ENCODE peak calls at places on chromosomes 3 and 15, in five cellular contexts. C is H1, T is NB4, M is A549, L is uterus. N is an unnamed sample.

GRCh38 chr15:39502048-39502447 is 78.8 kb upstream of the THBS1 start:
- DNase-seq in L (no peak), C (no peak), T (no peak), M (no peak), N (no peak)

GRCh38 chr15:25501828-25502446 is 63.1 kb upstream of the UBE3A start:
- DNase-seq in C (no peak), L (no peak), T (peak; percentile 48), M (peak; percentile 19), N (no peak)

GRCh38 chr3:14377838-14378169 is 24.6 kb upstream of the SLC6A6 start:
- DNase-seq in T (peak; percentile 93), C (no peak), L (no peak), M (no peak), N (no peak)

GRCh38 chr15:72475674-72476073 is 1.5 kb downstream of the ARIH1 start:
- DNase-seq in C (no peak), M (no peak), L (no peak), T (no peak), N (no peak)

GRCh38 chr3:185421577-185422232 is 58.8 kb downstream of the MAP3K13 start:
- DNase-seq in M (no peak), C (no peak), L (no peak), T (no peak), N (no peak)

GRCh38 chr3:101963902-101964362 is 114.6 kb downstream of the NFKBIZ start:
- DNase-seq in L (peak; percentile 30), T (no peak), M (no peak), C (no peak), N (no peak)

GRCh38 chr15:83380682-83381081 is 66.5 kb upstream of the SH3GL3 start:
- DNase-seq in C (no peak), L (no peak), M (peak; percentile 72), T (peak; percentile 50), N (no peak)

GRCh38 chr15:99408236-99409096 is 157.2 kb downstream of the LRRC28 start:
- DNase-seq in C (no peak), M (peak; percentile 24), L (peak; percentile 57), T (no peak), N (no peak)

GRCh38 chr3:139329364-139329850 is 14.4 kb upstream of the MRPS22 start:
- DNase-seq in T (peak; percentile 87), L (peak; percentile 80), C (peak; percentile 57), M (peak; percentile 82), N (no peak)

GRCh38 chr3:156727519-156728205 is 53.3 kb downstream of the TIPARP start:
- DNase-seq in L (no peak), M (no peak), T (no peak), C (no peak), N (no peak)

GRCh38 chr15:44009056-44009455 is 182.3 kb downstream of the WDR76 start:
- DNase-seq in C (no peak), L (no peak), M (peak; percentile 22), T (peak; percentile 12), N (no peak)

GRCh38 chr15:22902578-22902977 is 64.1 kb downstream of the NIPA2 start:
- DNase-seq in M (no peak), C (no peak), L (no peak), T (no peak), N (no peak)

GRCh38 chr15:26873846-26874245 is 7.0 kb downstream of the GABRA5 start:
- DNase-seq in T (no peak), L (no peak), M (no peak), C (no peak), N (no peak)

GRCh38 chr15:96220657-96221056 is 109.8 kb upstream of the NR2F2 start:
- DNase-seq in C (no peak), M (no peak), T (no peak), L (no peak), N (no peak)

GRCh38 chr15:42367041-42367440 is 7.7 kb downstream of the CAPN3 start:
- DNase-seq in C (no peak), L (no peak), M (no peak), T (peak; percentile 52), N (no peak)

GRCh38 chr15:67883228-67883773 is 43.5 kb upstream of the RNU6-1 start:
- DNase-seq in M (no peak), L (no peak), T (peak; percentile 14), C (no peak), N (no peak)

GRCh38 chr3:50126287-50127211 is 28.6 kb upstream of the SEMA3F start:
- DNase-seq in T (no peak), L (no peak), M (peak; percentile 28), C (no peak), N (no peak)

GRCh38 chr15:52143862-52144261 is 31.3 kb upstream of the BCL2L10 start:
- DNase-seq in M (peak; percentile 46), T (peak; percentile 98), C (no peak), L (no peak), N (no peak)

GRCh38 chr3:129333891-129334290 is 55.2 kb downstream of the HMCES start:
- DNase-seq in T (no peak), L (no peak), C (no peak), M (no peak), N (no peak)

GRCh38 chr3:159169828-159170227 is 368.0 kb downstream of the MFSD1 start:
- DNase-seq in L (no peak), T (no peak), M (peak; percentile 84), C (no peak), N (no peak)

GRCh38 chr3:99384596-99384995 is 253.8 kb upstream of the COL8A1 start:
- DNase-seq in L (no peak), T (no peak), M (no peak), C (no peak), N (no peak)

GRCh38 chr3:87006844-87007439 is 16.0 kb upstream of the VGLL3 start:
- DNase-seq in C (no peak), T (peak; percentile 5), L (no peak), M (peak; percentile 52), N (no peak)

GRCh38 chr15:89936051-89936792 is 23.5 kb upstream of the ARPIN start:
- DNase-seq in C (no peak), M (no peak), L (no peak), T (peak; percentile 71), N (no peak)

GRCh38 chr3:160448845-160449659 is 534 bp downstream of the TRIM59 start:
- DNase-seq in C (no peak), T (no peak), L (no peak), M (peak; percentile 83), N (no peak)

GRCh38 chr3:16686679-16687078 is 81.5 kb upstream of the DAZL start:
- DNase-seq in L (no peak), C (no peak), M (no peak), T (no peak), N (no peak)

GRCh38 chr15:67836477-67836876 is 3.4 kb downstream of the RNU6-1 start:
- DNase-seq in T (peak; percentile 51), M (peak; percentile 47), L (peak; percentile 51), C (no peak), N (no peak)

GRCh38 chr3:84601303-84601702 is 357.5 kb upstream of the CADM2 start:
- DNase-seq in C (no peak), L (no peak), T (no peak), M (no peak), N (no peak)

GRCh38 chr3:159458010-159458409 is 530.6 kb upstream of the IL12A start:
- DNase-seq in M (peak; percentile 35), L (no peak), C (no peak), T (no peak), N (no peak)

GRCh38 chr15:40999190-40999589 is 45.9 kb downstream of the CHAC1 start:
- DNase-seq in C (no peak), L (no peak), T (no peak), M (peak; percentile 82), N (no peak)

GRCh38 chr3:30493912-30494311 is 112.5 kb upstream of the TGFBR2 start:
- DNase-seq in M (no peak), C (no peak), L (peak; percentile 49), T (no peak), N (no peak)

DNA sequence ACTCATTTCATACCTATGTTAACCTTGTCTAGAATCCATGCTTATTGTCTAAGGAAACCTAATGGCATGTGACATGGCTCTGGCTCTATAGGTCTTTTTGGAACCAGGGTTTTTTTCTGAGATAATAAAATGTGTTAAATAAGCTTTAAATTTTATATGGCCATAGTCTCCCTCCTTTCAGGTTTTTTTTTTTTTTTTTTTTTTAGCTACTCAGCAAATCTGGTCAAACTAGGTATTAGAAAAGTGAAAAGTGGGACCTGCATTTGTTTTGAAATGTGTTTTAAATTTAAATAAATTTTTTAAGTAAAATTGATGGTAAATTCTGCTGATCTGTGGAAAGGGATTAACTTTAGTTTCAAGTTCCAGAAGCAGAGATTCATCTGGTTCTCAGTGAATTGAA is 52.1 kb upstream of the NANOGP8 start:
- DNase-seq in C (no peak), M (no peak), L (no peak), T (no peak), N (no peak)
- TF ChIP-seq POLR2A in C (no peak), M (no peak), L (no peak), T (no peak), N (no peak)

GRCh38 chr3:52022323-52023100 is 26.8 kb upstream of the RPL29 start:
- DNase-seq in T (peak; percentile 39), L (peak; percentile 49), C (no peak), M (no peak), N (no peak)
- TF ChIP-seq POLR2A in T (no peak), L (no peak), C (no peak), M (no peak), N (no peak)

GRCh38 chr3:197789309-197789708 is 1.7 kb upstream of the LRCH3 start:
- DNase-seq in L (no peak), C (no peak), T (no peak), M (no peak), N (no peak)

GRCh38 chr3:197792019-197792647 is 1.1 kb downstream of the LRCH3 start:
- DNase-seq in M (no peak), C (no peak), L (no peak), T (no peak), N (no peak)

GRCh38 chr3:197790033-197790432 is 1.0 kb upstream of the LRCH3 start:
- DNase-seq in L (no peak), M (no peak), T (no peak), C (no peak), N (no peak)

GRCh38 chr3:197793246-197793645 is 2.2 kb downstream of the LRCH3 start:
- DNase-seq in C (no peak), T (peak; percentile 54), M (no peak), L (no peak), N (no peak)

DNA sequence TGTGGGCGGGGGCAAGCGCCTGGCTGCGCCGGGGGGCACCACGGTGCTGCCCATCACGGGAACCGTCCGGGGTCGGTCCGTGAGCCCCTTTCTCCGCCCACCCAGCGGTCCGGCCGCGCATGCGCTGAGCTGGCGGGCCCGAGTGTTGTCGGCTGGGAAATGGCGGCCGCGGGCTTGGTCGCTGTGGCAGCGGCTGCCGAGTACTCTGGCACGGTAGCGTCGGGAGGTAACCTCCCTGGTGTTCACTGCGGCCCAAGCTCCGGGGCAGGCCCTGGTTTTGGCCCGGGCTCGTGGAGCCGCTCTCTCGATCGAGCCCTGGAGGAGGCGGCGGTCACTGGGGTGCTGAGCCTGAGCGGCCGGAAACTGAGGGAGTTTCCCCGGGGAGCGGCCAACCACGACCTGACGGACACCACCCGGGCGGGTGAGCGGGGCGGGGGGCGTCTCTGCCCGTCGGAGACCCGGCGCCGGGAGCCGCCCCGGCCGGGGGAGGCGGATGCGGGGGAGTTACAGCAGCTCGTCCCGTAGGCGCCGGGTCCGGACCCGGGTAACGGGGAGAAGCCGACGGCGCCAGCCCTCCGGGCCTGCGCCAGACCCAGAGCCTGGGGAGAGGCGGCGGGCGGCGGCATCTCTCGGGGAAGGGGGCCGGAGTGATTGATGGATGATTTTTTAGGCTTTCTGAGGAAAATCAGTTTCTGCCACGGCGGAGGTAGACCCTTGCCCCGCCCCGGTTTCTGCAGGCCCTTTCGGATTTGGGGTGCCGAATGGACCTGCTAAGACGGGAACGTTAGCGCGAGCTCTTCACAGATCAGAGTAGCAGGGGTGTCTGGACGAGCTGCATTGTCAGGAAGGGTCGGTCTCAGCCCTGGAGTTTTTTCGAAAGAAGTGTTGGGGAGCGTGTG is at the start of gene LRCH3:
- DNase-seq in M (peak; percentile 65), C (peak; percentile 58), T (peak; percentile 81), L (peak; percentile 83), N (no peak)
- TF ChIP-seq POLR2A in M (peak; percentile 94), C (peak; percentile 97), T (peak; percentile 81), L (peak; percentile 39), N (no peak)

GRCh38 chr15:93382196-93382820 is 293.3 kb upstream of the RGMA start:
- DNase-seq in M (no peak), C (no peak), L (no peak), T (no peak), N (no peak)
- TF ChIP-seq POLR2A in M (no peak), C (no peak), L (no peak), T (no peak), N (no peak)